ENCODE peak calls at places on chromosomes 4 and X, in nine cellular contexts. S, O, E, K, G, P, U, R and V are unnamed samples.

GRCh38 chrX:102339312-102340298 is 92.6 kb downstream of the NXF2 start:
- DNase-seq in P (no peak), G (no peak), E (no peak), U (peak; percentile 66), O (no peak), K (no peak), R (no peak), S (peak; percentile 15), V (peak; percentile 27)

GRCh38 chrX:363621-364375 is 22.9 kb downstream of the PPP2R3B start:
- DNase-seq in E (no peak), S (no peak), O (no peak), G (no peak), U (peak; percentile 56), P (no peak), K (no peak), R (no peak), V (no peak)

GRCh38 chr4:123064390-123064789 is 142.0 kb upstream of the NUDT6 start:
- DNase-seq in O (no peak), E (no peak), S (no peak), K (no peak), P (no peak), U (no peak), G (no peak), R (no peak), V (no peak)

GRCh38 chrX:3520987-3521875 is 174.8 kb upstream of the MXRA5 start:
- DNase-seq in K (peak; percentile 37), S (no peak), O (no peak), G (no peak), R (no peak), P (no peak), E (no peak), U (no peak), V (no peak)

GRCh38 chr4:46329118-46329976 is 60.6 kb downstream of the GABRA2 start:
- DNase-seq in G (no peak), O (peak; percentile 26), P (no peak), E (no peak), S (peak; percentile 39), U (no peak), K (peak; percentile 30), R (peak; percentile 34), V (peak; percentile 4)

GRCh38 chr4:99395595-99396364 is 39.4 kb downstream of the ADH7 start:
- DNase-seq in U (no peak), O (peak; percentile 49), K (peak; percentile 83), R (no peak), S (no peak), E (no peak), P (no peak), G (no peak), V (no peak)

GRCh38 chrX:155876704-155877103 is 4.4 kb upstream of the VAMP7 start:
- DNase-seq in K (no peak), R (no peak), S (peak; percentile 15), P (no peak), O (no peak), U (no peak), E (no peak), G (no peak), V (no peak)

GRCh38 chr4:125714845-125715244 is 400.1 kb downstream of the FAT4 start:
- DNase-seq in O (no peak), G (no peak), P (no peak), S (no peak), K (no peak), R (no peak), E (no peak), U (no peak), V (no peak)

GRCh38 chrX:81729269-81729777 is 527.4 kb downstream of the SH3BGRL start:
- DNase-seq in P (no peak), K (no peak), S (no peak), U (no peak), O (no peak), G (no peak), R (no peak), E (no peak), V (no peak)

GRCh38 chr4:40990899-40991265 is 223.5 kb downstream of the APBB2 start:
- DNase-seq in O (no peak), S (peak; percentile 90), K (no peak), R (no peak), E (no peak), U (no peak), P (no peak), G (no peak), V (no peak)

GRCh38 chr4:173752610-173753009 is 222.6 kb upstream of the HAND2 start:
- DNase-seq in G (no peak), U (no peak), S (peak; percentile 62), K (no peak), P (no peak), O (no peak), R (peak; percentile 61), E (no peak), V (no peak)
- TF ChIP-seq CTCF in G (peak; percentile 78), U (peak; percentile 19), S (peak; percentile 61), K (peak; percentile 28), P (no peak), O (peak; percentile 35), R (peak; percentile 53), E (peak; percentile 25), V (no peak)

DNA sequence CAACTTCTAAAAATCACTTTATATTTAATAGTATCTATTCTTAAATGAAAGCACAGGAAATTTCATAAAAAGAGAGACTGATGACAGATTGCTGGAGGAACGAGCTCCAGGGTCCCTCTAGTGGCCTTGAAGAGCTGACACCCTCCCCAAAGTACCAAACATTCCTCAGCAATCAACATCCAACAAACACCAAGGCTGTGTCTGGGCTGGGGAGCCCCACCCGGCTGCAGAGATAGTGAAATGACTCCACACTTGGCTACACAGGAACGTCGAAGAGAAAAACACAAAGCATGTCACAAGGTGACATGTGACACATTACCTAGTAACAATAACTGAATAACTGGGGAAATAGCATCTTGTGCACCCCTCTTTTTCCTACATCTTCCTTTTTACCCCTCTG is 45.6 kb downstream of the SLC39A8 start:
- DNase-seq in U (no peak), S (peak; percentile 67), K (peak; percentile 43), P (no peak), R (peak; percentile 31), G (peak; percentile 21), O (peak; percentile 19), E (no peak), V (peak; percentile 32)
- TF ChIP-seq CTCF in U (peak; percentile 59), S (peak; percentile 82), K (peak; percentile 83), P (no peak), R (peak; percentile 67), G (peak; percentile 80), O (peak; percentile 87), E (peak; percentile 41), V (peak; percentile 59)

GRCh38 chr4:183249854-183250253 is 70.2 kb downstream of the CLDN22 start:
- DNase-seq in O (peak; percentile 23), K (peak; percentile 48), G (peak; percentile 14), S (peak; percentile 20), E (no peak), U (no peak), P (no peak), R (no peak), V (no peak)
- TF ChIP-seq CTCF in O (peak; percentile 42), K (peak; percentile 44), G (peak; percentile 27), S (peak; percentile 15), E (no peak), U (peak; percentile 48), P (no peak), R (peak; percentile 23), V (peak; percentile 75)

DNA sequence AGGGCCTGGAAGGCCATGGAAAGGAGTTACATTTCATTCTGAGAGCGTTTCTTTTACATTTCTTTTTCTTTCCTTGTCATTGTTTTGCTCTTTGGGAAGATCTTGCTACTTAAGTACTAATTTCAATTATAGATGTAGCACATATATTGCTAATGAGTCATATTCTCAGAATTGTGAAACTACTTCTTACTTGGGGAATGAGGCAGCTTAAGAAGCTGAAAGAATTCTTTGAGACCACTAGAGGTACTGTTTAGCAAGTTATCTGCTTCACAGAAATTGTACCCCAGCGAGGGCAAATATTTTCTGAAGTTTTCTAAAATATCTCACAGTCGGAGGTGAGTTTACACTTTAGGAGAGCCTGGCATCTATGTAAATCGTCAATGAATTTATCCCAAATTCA is 100.6 kb downstream of the AFF2 start:
- DNase-seq in G (no peak), U (no peak), E (no peak), P (no peak), O (peak; percentile 13), S (no peak), K (peak; percentile 25), R (no peak), V (no peak)
- TF ChIP-seq CTCF in G (no peak), U (no peak), E (no peak), P (no peak), O (no peak), S (no peak), K (no peak), R (no peak), V (no peak)

GRCh38 chr4:156321203-156321602 is 367.5 kb upstream of the CTSO start:
- DNase-seq in G (no peak), O (peak; percentile 59), U (no peak), P (no peak), K (peak; percentile 88), S (no peak), E (no peak), R (no peak), V (no peak)
- TF ChIP-seq CTCF in G (no peak), O (no peak), U (no peak), P (no peak), K (no peak), S (no peak), E (no peak), R (no peak), V (no peak)